ENCODE peak calls at places on chromosomes 11 and 22, in seven cellular contexts. H is HCT116; I is mucosa of descending colon; V is H1; E is bronchial epithelial cell; J is adipocyte; S is CD8-positive, alpha-beta memory T cell. L is an unnamed sample.

GRCh38 chr11:94602430-94603372 is 35.5 kb downstream of the PIWIL4 start:
- DNase-seq in S (no peak), V (no peak), E (peak; percentile 85), I (peak; percentile 65), J (peak; percentile 81), H (no peak), L (peak; percentile 80)

GRCh38 chr22:22813126-22814075 is 74.2 kb upstream of the IGLL5 start:
- DNase-seq in V (no peak), J (no peak), S (no peak), I (no peak), E (no peak), H (no peak), L (no peak)

GRCh38 chr11:76234704-76235232 is 28.5 kb upstream of the WNT11 start:
- DNase-seq in V (peak; percentile 57), H (no peak), I (peak; percentile 70), E (peak; percentile 28), S (no peak), J (no peak), L (no peak)

GRCh38 chr11:115180272-115180671 is 323.9 kb downstream of the CADM1 start:
- DNase-seq in H (no peak), I (no peak), E (no peak), S (no peak), V (no peak), J (no peak), L (no peak)

GRCh38 chr11:2794419-2794795 is 91.2 kb downstream of the CDKN1C start:
- DNase-seq in E (no peak), V (peak; percentile 34), S (no peak), H (no peak), J (no peak), I (peak; percentile 36), L (no peak)

GRCh38 chr11:73950869-73951710 is at the start of gene DNAJB13:
- DNase-seq in E (peak; percentile 73), H (peak; percentile 38), I (no peak), J (peak; percentile 18), S (no peak), V (peak; percentile 86), L (peak; percentile 25)

GRCh38 chr11:67438121-67438902 is 830 bp upstream of the PTPRCAP start:
- DNase-seq in V (no peak), I (peak; percentile 89), H (no peak), J (no peak), S (peak; percentile 77), E (no peak), L (no peak)

GRCh38 chr11:86722041-86722440 is 49.6 kb upstream of the ME3 start:
- DNase-seq in E (peak; percentile 73), H (no peak), I (no peak), V (no peak), S (no peak), J (peak; percentile 66), L (no peak)

GRCh38 chr11:35160248-35160820 is 21.4 kb downstream of the CD44 start:
- DNase-seq in H (no peak), I (no peak), S (no peak), V (no peak), J (peak; percentile 33), E (no peak), L (no peak)

GRCh38 chr22:22810018-22810427 is 77.6 kb upstream of the IGLL5 start:
- DNase-seq in E (no peak), H (peak; percentile 36), J (peak; percentile 32), V (no peak), I (no peak), S (peak; percentile 77), L (peak; percentile 31)

GRCh38 chr11:2206291-2206690 is 34.7 kb upstream of the TH start:
- DNase-seq in H (no peak), E (no peak), I (no peak), V (peak; percentile 33), J (no peak), S (no peak), L (no peak)

GRCh38 chr22:46140989-46141928 is 9.1 kb upstream of the PPARA start:
- DNase-seq in I (peak; percentile 36), H (no peak), V (no peak), S (no peak), E (no peak), J (no peak), L (no peak)

GRCh38 chr11:134170177-134170908 is 53.4 kb downstream of the NCAPD3 start:
- DNase-seq in E (no peak), V (no peak), S (no peak), I (no peak), J (no peak), H (no peak), L (no peak)

GRCh38 chr11:134176284-134176683 is 47.5 kb downstream of the NCAPD3 start:
- DNase-seq in H (no peak), E (no peak), I (no peak), V (no peak), J (no peak), S (no peak), L (no peak)

GRCh38 chr11:134173296-134173695 is 50.5 kb downstream of the NCAPD3 start:
- DNase-seq in V (no peak), H (no peak), I (no peak), S (no peak), J (no peak), E (no peak), L (no peak)

GRCh38 chr11:134171951-134172350 is 51.8 kb downstream of the NCAPD3 start:
- DNase-seq in I (no peak), H (no peak), V (no peak), E (no peak), S (no peak), J (no peak), L (no peak)

GRCh38 chr11:134170909-134171281 is 52.9 kb downstream of the NCAPD3 start:
- DNase-seq in J (peak; percentile 63), H (no peak), I (no peak), S (no peak), V (no peak), E (no peak), L (no peak)
- H3K36me3 ChIP-seq in J (peaks cover 31% of the 10 kb centered on the region), H (peaks cover 27% of the 10 kb centered on the region), I (no peaks in the 10 kb centered on the region), S (peaks cover 15% of the 10 kb centered on the region), V (peaks cover 23% of the 10 kb centered on the region), E (peaks cover 11% of the 10 kb centered on the region), L (peaks cover 28% of the 10 kb centered on the region)

GRCh38 chr11:92967178-92967577 is 2.3 kb upstream of the MTNR1B start:
- DNase-seq in V (no peak), I (no peak), E (no peak), J (no peak), H (no peak), S (no peak), L (no peak)

GRCh38 chr11:92972248-92972647 is 2.8 kb downstream of the MTNR1B start:
- DNase-seq in J (no peak), I (no peak), E (no peak), S (no peak), H (no peak), V (no peak), L (no peak)

GRCh38 chr11:92969293-92969633 is 188 bp upstream of the MTNR1B start:
- DNase-seq in V (peak; percentile 60), S (no peak), J (no peak), H (no peak), I (no peak), E (no peak), L (no peak)

GRCh38 chr11:92965196-92965595 is 4.3 kb upstream of the MTNR1B start:
- DNase-seq in E (no peak), S (no peak), J (no peak), H (no peak), I (no peak), V (no peak), L (no peak)

GRCh38 chr11:92969634-92970347 is at the start of gene MTNR1B:
- DNase-seq in H (no peak), V (peak; percentile 62), J (no peak), E (no peak), I (no peak), S (no peak), L (peak; percentile 19)
- H3K36me3 ChIP-seq in H (no peaks in the 10 kb centered on the region), V (no peaks in the 10 kb centered on the region), J (no peaks in the 10 kb centered on the region), E (no peaks in the 10 kb centered on the region), I (no peaks in the 10 kb centered on the region), S (no peaks in the 10 kb centered on the region), L (no peaks in the 10 kb centered on the region)

GRCh38 chr11:118768715-118769114 is 22.2 kb downstream of the DDX6 start:
- DNase-seq in V (no peak), S (no peak), H (no peak), J (no peak), E (no peak), I (no peak), L (no peak)
- H3K36me3 ChIP-seq in V (peaks cover 2% of the 10 kb centered on the region), S (peaks cover 42% of the 10 kb centered on the region), H (peaks cover 23% of the 10 kb centered on the region), J (peaks cover 60% of the 10 kb centered on the region), E (peaks cover 4% of the 10 kb centered on the region), I (peaks cover 6% of the 10 kb centered on the region), L (peaks cover 73% of the 10 kb centered on the region)

GRCh38 chr22:31620756-31621480 is 41.1 kb downstream of the PISD start:
- DNase-seq in E (no peak), S (no peak), V (no peak), H (no peak), J (no peak), I (no peak), L (no peak)
- H3K36me3 ChIP-seq in E (peaks cover 37% of the 10 kb centered on the region), S (peaks cover 13% of the 10 kb centered on the region), V (peaks cover 7% of the 10 kb centered on the region), H (peaks cover 7% of the 10 kb centered on the region), J (peaks cover 77% of the 10 kb centered on the region), I (no peaks in the 10 kb centered on the region), L (peaks cover 20% of the 10 kb centered on the region)

DNA sequence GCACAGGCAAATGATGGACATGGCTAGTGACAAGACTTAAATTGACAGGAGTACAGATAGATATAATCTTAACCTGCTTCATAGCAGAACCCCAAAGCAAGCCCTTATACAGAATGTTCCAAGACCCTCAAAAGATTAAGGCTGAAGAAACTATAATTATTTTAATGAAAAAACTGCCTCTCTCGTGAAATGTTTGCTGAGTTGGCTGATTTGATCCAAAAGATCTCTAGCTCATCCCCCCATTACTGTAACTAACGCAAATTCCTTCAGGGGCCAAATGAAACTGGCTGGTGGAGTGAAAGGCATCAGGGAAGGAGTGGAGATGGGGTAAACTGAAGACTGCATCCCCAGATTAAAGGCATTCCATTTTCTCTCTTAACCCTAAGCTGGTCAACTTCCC is 19.3 kb downstream of the ALG9 start:
- DNase-seq in S (no peak), J (no peak), H (no peak), E (no peak), I (no peak), V (no peak), L (no peak)
- H3K36me3 ChIP-seq in S (peaks cover 21% of the 10 kb centered on the region), J (peaks cover 29% of the 10 kb centered on the region), H (peaks cover 6% of the 10 kb centered on the region), E (peaks cover 3% of the 10 kb centered on the region), I (no peaks in the 10 kb centered on the region), V (no peaks in the 10 kb centered on the region), L (peaks cover 17% of the 10 kb centered on the region)

DNA sequence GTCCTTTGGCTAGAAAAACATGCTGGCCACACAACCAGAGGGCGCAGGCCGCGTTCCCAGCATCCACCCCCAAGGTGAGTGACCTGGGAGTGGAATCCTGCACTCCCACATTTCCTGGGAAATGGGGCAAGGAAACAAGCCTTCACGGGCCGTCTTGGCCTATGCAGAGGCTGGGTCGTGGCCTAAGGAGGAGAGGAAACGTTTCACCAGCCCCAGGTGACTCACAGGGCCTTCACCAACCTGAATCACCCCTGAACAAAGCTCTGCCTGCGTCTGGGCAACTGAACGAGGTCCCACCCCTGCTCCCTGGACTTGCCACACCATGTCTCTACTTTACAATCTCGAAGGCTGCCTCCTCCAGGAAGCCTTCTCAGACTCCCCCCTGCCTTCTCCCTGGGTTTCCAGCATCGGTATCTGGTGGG is 13.2 kb downstream of the MYH9 start:
- DNase-seq in E (peak; percentile 96), I (peak; percentile 73), H (peak; percentile 80), S (peak; percentile 34), V (no peak), J (no peak), L (peak; percentile 68)
- H3K36me3 ChIP-seq in E (peaks cover 9% of the 10 kb centered on the region), I (no peaks in the 10 kb centered on the region), H (no peaks in the 10 kb centered on the region), S (peaks cover 4% of the 10 kb centered on the region), V (no peaks in the 10 kb centered on the region), J (peaks cover 8% of the 10 kb centered on the region), L (peaks cover 88% of the 10 kb centered on the region)